ENCODE peak calls at places on chromosomes 2 and 18, in seven cellular contexts. V is IMR-90; Z is T-helper 17 cell; G is CD4-positive, CD25-positive, alpha-beta regulatory T cell; K is CD4-positive, alpha-beta T cell; N is stimulated activated effector memory CD8-positive, alpha-beta T cell treated with anti-CD3 and anti-CD28 coated beads, Interleukin-12 subunit alpha, Interleukin-12 subunit beta, amount 100 ng/mL, for 72 hours; O is naive thymus-derived CD8-positive, alpha-beta T cell. M is an unnamed sample.

GRCh38 chr18:44537521-44537920 is 143.2 kb upstream of the SETBP1 start:
- ATAC-seq in Z (no peak), N (no peak), O (no peak), V (peak), G (no peak), K (no peak), M (no peak)

GRCh38 chr2:21220930-21221329 is 97.2 kb downstream of the TDRD15 start:
- ATAC-seq in O (no peak), K (no peak), Z (no peak), V (no peak), G (no peak), N (no peak), M (no peak)

GRCh38 chr2:172578860-172579512 is 23.1 kb downstream of the PDK1 start:
- ATAC-seq in G (no peak), Z (no peak), K (no peak), O (no peak), N (no peak), V (no peak), M (no peak)

GRCh38 chr2:143217512-143218136 is 88.4 kb downstream of the ARHGAP15 start:
- ATAC-seq in O (no peak), Z (peak), V (no peak), K (no peak), N (no peak), G (peak), M (no peak)

GRCh38 chr2:234420406-234420805 is 76.5 kb downstream of the ARL4C start:
- ATAC-seq in V (no peak), O (peak), K (no peak), Z (no peak), G (no peak), N (no peak), M (no peak)

GRCh38 chr2:164976301-164976700 is 21.0 kb upstream of the SLC38A11 start:
- ATAC-seq in N (no peak), V (peak), Z (no peak), K (no peak), O (no peak), G (no peak), M (no peak)

GRCh38 chr2:169018390-169018789 is 12.7 kb downstream of the ABCB11 start:
- ATAC-seq in G (no peak), N (no peak), O (no peak), Z (no peak), K (no peak), V (no peak), M (no peak)

GRCh38 chr2:131011481-131011880 is 81.8 kb downstream of the FAM168B start:
- ATAC-seq in O (no peak), Z (no peak), N (no peak), K (no peak), V (no peak), G (no peak), M (no peak)

M was measured in gastroesophageal sphincter.